ENCODE peak calls at places on chromosomes 1 and 21, in seven cellular contexts. One of them, this sample, is unnamed. For H3K27me3, the result is how much of the 10 kb centered on the place peaks cover.

GRCh38 chr1:20493839-20494608 is 8.0 kb upstream of the CAMK2N1 start:
- DNase-seq in colonic mucosa: peak
- DNase-seq in psoas muscle: peak
- DNase-seq in breast epithelium: peak
- DNase-seq in osteoblast: peak
- DNase-seq in kidney epithelial cell: no peak
- DNase-seq in stomach: peak
- DNase-seq in this sample: peak

GRCh38 chr1:69573911-69574310 is 6.2 kb downstream of the LRRC7 start:
- DNase-seq in breast epithelium: no peak
- DNase-seq in osteoblast: no peak
- DNase-seq in stomach: no peak
- DNase-seq in psoas muscle: no peak
- DNase-seq in colonic mucosa: no peak
- DNase-seq in kidney epithelial cell: no peak
- DNase-seq in this sample: no peak

GRCh38 chr1:218852541-218852940 is 321.1 kb upstream of the LYPLAL1 start:
- DNase-seq in kidney epithelial cell: no peak
- DNase-seq in osteoblast: no peak
- DNase-seq in stomach: no peak
- DNase-seq in psoas muscle: no peak
- DNase-seq in colonic mucosa: no peak
- DNase-seq in breast epithelium: no peak
- DNase-seq in this sample: no peak

GRCh38 chr1:4267381-4268261 is 367.5 kb upstream of the C1orf174 start:
- DNase-seq in breast epithelium: no peak
- DNase-seq in colonic mucosa: no peak
- DNase-seq in kidney epithelial cell: peak
- DNase-seq in osteoblast: no peak
- DNase-seq in stomach: no peak
- DNase-seq in psoas muscle: no peak
- DNase-seq in this sample: no peak

GRCh38 chr1:34013958-34014737 is 150.3 kb downstream of the HMGB4 start:
- DNase-seq in osteoblast: no peak
- DNase-seq in breast epithelium: no peak
- DNase-seq in stomach: no peak
- DNase-seq in kidney epithelial cell: no peak
- DNase-seq in colonic mucosa: peak
- DNase-seq in psoas muscle: no peak
- DNase-seq in this sample: no peak

GRCh38 chr1:45452503-45452902 is 38.5 kb downstream of the TESK2 start:
- DNase-seq in colonic mucosa: no peak
- DNase-seq in stomach: no peak
- DNase-seq in psoas muscle: no peak
- DNase-seq in breast epithelium: no peak
- DNase-seq in kidney epithelial cell: no peak
- DNase-seq in osteoblast: no peak
- DNase-seq in this sample: no peak

GRCh38 chr21:26587621-26588260 is 14.7 kb upstream of the CYYR1 start:
- DNase-seq in colonic mucosa: no peak
- DNase-seq in stomach: no peak
- DNase-seq in kidney epithelial cell: no peak
- DNase-seq in breast epithelium: no peak
- DNase-seq in psoas muscle: no peak
- DNase-seq in osteoblast: peak
- DNase-seq in this sample: no peak

GRCh38 chr1:76942549-76942948 is 75.3 kb downstream of the ST6GALNAC5 start:
- DNase-seq in osteoblast: no peak
- DNase-seq in colonic mucosa: no peak
- DNase-seq in breast epithelium: no peak
- DNase-seq in psoas muscle: no peak
- DNase-seq in kidney epithelial cell: no peak
- DNase-seq in stomach: no peak
- DNase-seq in this sample: no peak

GRCh38 chr1:16613185-16614147 is at the start of gene NBPF1:
- DNase-seq in psoas muscle: peak
- DNase-seq in stomach: peak
- DNase-seq in kidney epithelial cell: peak
- DNase-seq in breast epithelium: peak
- DNase-seq in colonic mucosa: peak
- DNase-seq in osteoblast: peak
- DNase-seq in this sample: peak

GRCh38 chr1:156356262-156356874 is 12.6 kb upstream of the RHBG start:
- DNase-seq in kidney epithelial cell: no peak
- DNase-seq in stomach: no peak
- DNase-seq in psoas muscle: no peak
- DNase-seq in colonic mucosa: no peak
- DNase-seq in osteoblast: no peak
- DNase-seq in breast epithelium: no peak
- DNase-seq in this sample: no peak
- H3K27me3 ChIP-seq in kidney epithelial cell: under half
- H3K27me3 ChIP-seq in stomach: under half
- H3K27me3 ChIP-seq in psoas muscle: under half
- H3K27me3 ChIP-seq in colonic mucosa: under half
- H3K27me3 ChIP-seq in osteoblast: under half
- H3K27me3 ChIP-seq in breast epithelium: under half
- H3K27me3 ChIP-seq in this sample: under half

GRCh38 chr1:165392634-165393571 is 36.4 kb upstream of the LMX1A start:
- DNase-seq in colonic mucosa: peak
- DNase-seq in osteoblast: peak
- DNase-seq in breast epithelium: peak
- DNase-seq in kidney epithelial cell: peak
- DNase-seq in stomach: peak
- DNase-seq in psoas muscle: peak
- DNase-seq in this sample: peak
- H3K27me3 ChIP-seq in colonic mucosa: under half
- H3K27me3 ChIP-seq in osteoblast: half or more
- H3K27me3 ChIP-seq in breast epithelium: under half
- H3K27me3 ChIP-seq in kidney epithelial cell: under half
- H3K27me3 ChIP-seq in stomach: under half
- H3K27me3 ChIP-seq in psoas muscle: under half
- H3K27me3 ChIP-seq in this sample: under half

GRCh38 chr1:22296701-22297591 is 154.0 kb upstream of the WNT4 start:
- DNase-seq in breast epithelium: peak
- DNase-seq in colonic mucosa: no peak
- DNase-seq in osteoblast: no peak
- DNase-seq in kidney epithelial cell: no peak
- DNase-seq in stomach: peak
- DNase-seq in psoas muscle: no peak
- DNase-seq in this sample: peak
- H3K27me3 ChIP-seq in breast epithelium: under half
- H3K27me3 ChIP-seq in colonic mucosa: under half
- H3K27me3 ChIP-seq in osteoblast: under half
- H3K27me3 ChIP-seq in kidney epithelial cell: under half
- H3K27me3 ChIP-seq in stomach: under half
- H3K27me3 ChIP-seq in psoas muscle: under half
- H3K27me3 ChIP-seq in this sample: under half

GRCh38 chr21:16071761-16072160 is 342.0 kb downstream of the USP25 start:
- DNase-seq in osteoblast: no peak
- DNase-seq in breast epithelium: no peak
- DNase-seq in kidney epithelial cell: no peak
- DNase-seq in psoas muscle: no peak
- DNase-seq in colonic mucosa: no peak
- DNase-seq in stomach: no peak
- DNase-seq in this sample: no peak
- H3K27me3 ChIP-seq in osteoblast: under half
- H3K27me3 ChIP-seq in breast epithelium: under half
- H3K27me3 ChIP-seq in kidney epithelial cell: under half
- H3K27me3 ChIP-seq in psoas muscle: under half
- H3K27me3 ChIP-seq in colonic mucosa: under half
- H3K27me3 ChIP-seq in stomach: under half
- H3K27me3 ChIP-seq in this sample: under half

DNA sequence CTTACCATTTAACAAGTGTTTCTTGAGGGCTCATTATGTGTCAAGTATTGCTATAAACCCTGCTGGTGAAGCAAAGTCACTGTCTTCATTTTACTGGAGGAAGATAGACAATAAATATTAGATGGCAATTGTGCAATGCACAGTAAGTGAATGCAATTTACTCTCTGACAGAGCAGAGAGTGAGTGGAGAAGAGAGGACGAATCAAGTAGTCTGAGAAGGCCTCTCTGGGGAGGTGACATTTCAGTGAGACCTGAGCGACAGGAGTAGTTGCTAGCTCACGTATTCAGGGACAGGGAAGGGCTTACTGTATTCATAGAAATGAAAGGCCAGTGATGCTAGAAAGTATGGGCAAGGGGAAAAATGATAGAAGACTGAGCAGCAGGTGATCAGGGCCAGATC is 1.2 kb upstream of the NMNAT2 start:
- DNase-seq in colonic mucosa: no peak
- DNase-seq in stomach: no peak
- DNase-seq in kidney epithelial cell: no peak
- DNase-seq in psoas muscle: no peak
- DNase-seq in breast epithelium: no peak
- DNase-seq in osteoblast: no peak
- DNase-seq in this sample: no peak
- H3K27me3 ChIP-seq in colonic mucosa: under half
- H3K27me3 ChIP-seq in stomach: under half
- H3K27me3 ChIP-seq in kidney epithelial cell: under half
- H3K27me3 ChIP-seq in psoas muscle: under half
- H3K27me3 ChIP-seq in breast epithelium: under half
- H3K27me3 ChIP-seq in osteoblast: half or more
- H3K27me3 ChIP-seq in this sample: under half